ENCODE peak calls at places on chromosomes 11 and 22, in seven cellular contexts. Q is NCI-H446, U is WTC11, N is stomach, K is astrocyte of the spinal cord, S is nephron progenitor cell, Y is Caco-2. A is an unnamed sample.

GRCh38 chr11:114167355-114168085 is 108.0 kb downstream of the ZBTB16 start:
- DNase-seq in Q (no peak), U (no peak), N (no peak), K (no peak), S (no peak), Y (no peak), A (no peak)

GRCh38 chr22:32932176-32932575 is 126.0 kb downstream of the SYN3 start:
- DNase-seq in Q (no peak), U (no peak), N (no peak), K (no peak), S (no peak), Y (no peak), A (no peak)

GRCh38 chr22:20133930-20134549 is 2.4 kb downstream of the ZDHHC8 start:
- DNase-seq in Q (no peak), U (no peak), N (no peak), K (no peak), S (no peak), Y (no peak), A (no peak)

GRCh38 chr11:60971520-60971919 is at the start of gene CD6:
- DNase-seq in Q (no peak), U (no peak), N (no peak), K (no peak), S (no peak), Y (no peak), A (no peak)

GRCh38 chr11:65744699-65745042 is 24.1 kb upstream of the RNASEH2C start:
- DNase-seq in Q (no peak), U (no peak), N (no peak), K (no peak), S (no peak), Y (no peak), A (no peak)

GRCh38 chr11:107928767-107929507 is 689 bp downstream of the RAB39A start:
- DNase-seq in Q (no peak), U (peak), N (no peak), K (no peak), S (peak), Y (no peak), A (peak)

GRCh38 chr11:120929664-120930154 is 94.2 kb upstream of the TBCEL start:
- DNase-seq in Q (peak), U (peak), N (peak), K (peak), S (peak), Y (peak), A (peak)

GRCh38 chr22:38467904-38468760 is at the start of gene KDELR3:
- DNase-seq in Q (no peak), U (peak), N (peak), K (peak), S (peak), Y (no peak), A (no peak)

GRCh38 chr22:50343541-50343935 is 411 bp downstream of the PPP6R2 start:
- DNase-seq in Q (no peak), U (no peak), N (no peak), K (no peak), S (no peak), Y (no peak), A (no peak)

GRCh38 chr11:23674866-23675265 is 814.6 kb upstream of the CCDC179 start:
- DNase-seq in Q (no peak), U (no peak), N (no peak), K (no peak), S (no peak), Y (no peak), A (no peak)

A was measured in glutamatergic neuron.